ENCODE peak calls at places on chromosomes 6 and 20, in seven cellular contexts. G is IMR-90, Z is OCI-LY7, W is HL-60, X is dorsolateral prefrontal cortex, T is upper lobe of right lung, K is heart left ventricle. S is an unnamed sample.

GRCh38 chr6:41422156-41422555 is 86.7 kb downstream of the NCR2 start:
- DNase-seq in G (no peak), Z (no peak), W (no peak), X (no peak), T (no peak), K (no peak), S (no peak)

GRCh38 chr20:32203556-32204484 is 3.7 kb downstream of the PLAGL2 start:
- DNase-seq in G (no peak), Z (no peak), W (no peak), X (no peak), T (no peak), K (peak; percentile 48), S (peak; percentile 73)

GRCh38 chr6:100370265-100370664 is 94.5 kb downstream of the SIM1 start:
- DNase-seq in G (no peak), Z (peak; percentile 4), W (no peak), X (no peak), T (no peak), K (no peak), S (no peak)

GRCh38 chr6:11366183-11366933 is 133.9 kb upstream of the NEDD9 start:
- DNase-seq in G (no peak), Z (no peak), W (no peak), X (no peak), T (no peak), K (no peak), S (no peak)

GRCh38 chr6:132218063-132218696 is 183.1 kb downstream of the MOXD1 start:
- DNase-seq in G (peak; percentile 68), Z (peak; percentile 33), W (no peak), X (no peak), T (no peak), K (no peak), S (peak; percentile 68)

GRCh38 chr20:28562510-28562898 is 2695.0 kb upstream of the DEFB115 start:
- DNase-seq in G (peak; percentile 89), Z (no peak), W (no peak), X (no peak), T (no peak), K (no peak), S (peak; percentile 69)

GRCh38 chr6:169859978-169860703 is 108.7 kb downstream of the ERMARD start:
- DNase-seq in G (no peak), Z (peak; percentile 26), W (no peak), X (no peak), T (peak; percentile 46), K (no peak), S (no peak)

GRCh38 chr6:32115623-32116022 is 6.5 kb upstream of the TNXB start:
- DNase-seq in G (no peak), Z (no peak), W (no peak), X (no peak), T (no peak), K (no peak), S (no peak)

GRCh38 chr6:21808551-21809181 is 215.1 kb downstream of the SOX4 start:
- DNase-seq in G (no peak), Z (no peak), W (no peak), X (no peak), T (no peak), K (no peak), S (peak; percentile 34)

GRCh38 chr20:16241911-16242310 is 331.3 kb downstream of the KIF16B start:
- DNase-seq in G (no peak), Z (peak; percentile 40), W (no peak), X (no peak), T (no peak), K (no peak), S (no peak)

GRCh38 chr6:3209114-3210023 is 18.1 kb downstream of the TUBB2B start:
- DNase-seq in G (peak; percentile 98), Z (peak; percentile 42), W (no peak), X (no peak), T (no peak), K (peak; percentile 61), S (peak; percentile 93)

GRCh38 chr6:108801331-108801730 is 46.9 kb upstream of the ARMC2 start:
- DNase-seq in G (no peak), Z (no peak), W (peak; percentile 65), X (no peak), T (no peak), K (no peak), S (no peak)

GRCh38 chr6:22747576-22747975 is 178.2 kb downstream of the HDGFL1 start:
- DNase-seq in G (no peak), Z (no peak), W (no peak), X (no peak), T (no peak), K (no peak), S (no peak)

GRCh38 chr20:47272893-47273590 is 83.5 kb downstream of the ZMYND8 start:
- DNase-seq in G (peak; percentile 71), Z (peak; percentile 75), W (peak; percentile 59), X (no peak), T (no peak), K (no peak), S (peak; percentile 81)

GRCh38 chr20:3093861-3094361 is 9.4 kb upstream of the AVP start:
- DNase-seq in G (no peak), Z (no peak), W (peak; percentile 84), X (no peak), T (no peak), K (no peak), S (no peak)

GRCh38 chr6:161370882-161371281 is 97.0 kb upstream of the AGPAT4 start:
- DNase-seq in G (peak; percentile 71), Z (peak; percentile 76), W (peak; percentile 56), X (peak; percentile 73), T (peak; percentile 73), K (peak; percentile 46), S (peak; percentile 83)

GRCh38 chr20:50098259-50098658 is 14.7 kb downstream of the UBE2V1 start:
- DNase-seq in G (no peak), Z (no peak), W (no peak), X (no peak), T (no peak), K (no peak), S (no peak)

GRCh38 chr6:170463101-170463721 is 89.9 kb downstream of the PSMB1 start:
- DNase-seq in G (no peak), Z (no peak), W (no peak), X (no peak), T (peak; percentile 58), K (no peak), S (no peak)

GRCh38 chr6:41966214-41966920 is 24.8 kb upstream of the CCND3 start:
- DNase-seq in G (no peak), Z (no peak), W (no peak), X (no peak), T (no peak), K (no peak), S (no peak)

GRCh38 chr20:38825901-38826625 is 20.6 kb downstream of the PPP1R16B start:
- DNase-seq in G (peak; percentile 67), Z (no peak), W (no peak), X (no peak), T (no peak), K (no peak), S (peak; percentile 76)

GRCh38 chr6:10082385-10082784 is 332.5 kb downstream of the TFAP2A start:
- DNase-seq in G (no peak), Z (no peak), W (peak; percentile 79), X (no peak), T (no peak), K (no peak), S (no peak)

GRCh38 chr6:7993952-7994351 is 70.2 kb downstream of the BLOC1S5 start:
- DNase-seq in G (no peak), Z (peak; percentile 48), W (no peak), X (no peak), T (no peak), K (no peak), S (no peak)

GRCh38 chr6:7999201-7999600 is 65.0 kb downstream of the BLOC1S5 start:
- DNase-seq in G (no peak), Z (no peak), W (no peak), X (no peak), T (no peak), K (no peak), S (no peak)

GRCh38 chr6:7998103-7998725 is 66.0 kb downstream of the BLOC1S5 start:
- DNase-seq in G (peak; percentile 93), Z (no peak), W (peak; percentile 28), X (no peak), T (no peak), K (no peak), S (peak; percentile 91)

GRCh38 chr6:7997311-7997710 is 66.9 kb downstream of the BLOC1S5 start:
- DNase-seq in G (no peak), Z (no peak), W (no peak), X (no peak), T (no peak), K (no peak), S (no peak)

DNA sequence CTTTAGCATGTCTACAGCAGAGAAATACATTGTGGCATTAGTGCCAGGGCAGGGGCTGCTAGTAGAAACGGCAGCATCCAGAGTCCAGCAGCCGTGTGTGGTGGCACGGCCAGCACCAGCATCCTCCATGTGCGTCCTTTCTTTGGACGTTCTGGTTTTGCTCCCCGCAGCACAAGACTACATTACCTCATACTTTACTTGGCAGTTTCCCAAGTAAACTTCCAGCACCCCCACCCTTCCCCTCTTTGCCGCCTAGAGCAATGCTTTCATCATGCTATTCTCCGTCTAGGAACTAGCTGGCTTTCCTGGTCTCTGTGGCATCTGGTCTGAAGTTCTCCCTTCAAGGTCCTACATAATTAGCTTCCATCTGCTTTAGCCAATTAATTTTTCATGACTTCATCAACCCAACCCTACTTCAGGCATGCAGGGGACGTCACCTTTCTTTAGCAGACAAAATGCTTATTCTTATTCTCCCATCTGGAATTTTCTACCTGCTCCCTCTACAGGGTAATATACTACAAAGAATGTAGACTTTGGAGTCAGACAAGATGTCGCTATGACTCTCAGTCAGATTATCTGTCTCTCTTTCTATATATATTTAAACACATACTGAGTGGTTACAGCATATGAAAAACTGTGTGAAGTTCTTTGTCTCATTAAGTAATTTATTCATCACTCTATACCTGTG is 67.5 kb downstream of the BLOC1S5 start:
- DNase-seq in G (peak; percentile 78), Z (no peak), W (no peak), X (no peak), T (no peak), K (peak; percentile 37), S (peak; percentile 93)
- H3K4me3 ChIP-seq in G (no peak overlapping the region), Z (no peak overlapping the region), W (no peak overlapping the region), X (no peak overlapping the region), T (no peak overlapping the region), K (no peak overlapping the region), S (no peak overlapping the region)

GRCh38 chr6:167113047-167113446 is 9.8 kb upstream of the CCR6 start:
- DNase-seq in G (no peak), Z (peak; percentile 97), W (no peak), X (no peak), T (no peak), K (no peak), S (no peak)
- H3K4me3 ChIP-seq in G (no peak overlapping the region), Z (peak overlapping the region; percentile 48), W (no peak overlapping the region), X (no peak overlapping the region), T (peak overlapping the region; percentile 8), K (no peak overlapping the region), S (no peak overlapping the region)

GRCh38 chr6:156840606-156841005 is 63.4 kb downstream of the ARID1B start:
- DNase-seq in G (no peak), Z (peak; percentile 38), W (no peak), X (no peak), T (no peak), K (no peak), S (no peak)
- H3K4me3 ChIP-seq in G (no peak overlapping the region), Z (peak overlapping the region; percentile 4), W (no peak overlapping the region), X (no peak overlapping the region), T (no peak overlapping the region), K (no peak overlapping the region), S (peak overlapping the region; percentile 12)

GRCh38 chr6:39411001-39411400 is 88.5 kb upstream of the KCNK16 start:
- DNase-seq in G (no peak), Z (no peak), W (no peak), X (no peak), T (no peak), K (no peak), S (no peak)
- H3K4me3 ChIP-seq in G (no peak overlapping the region), Z (no peak overlapping the region), W (no peak overlapping the region), X (no peak overlapping the region), T (no peak overlapping the region), K (no peak overlapping the region), S (no peak overlapping the region)

GRCh38 chr6:165986647-165987482 is 180.8 kb downstream of the TBXT start:
- DNase-seq in G (peak; percentile 61), Z (no peak), W (no peak), X (no peak), T (no peak), K (no peak), S (peak; percentile 54)
- H3K4me3 ChIP-seq in G (peak overlapping the region; percentile 58), Z (no peak overlapping the region), W (no peak overlapping the region), X (peak overlapping the region; percentile 71), T (no peak overlapping the region), K (peak overlapping the region; percentile 57), S (peak overlapping the region; percentile 76)